ENCODE peak calls at places on chromosomes 7 and 10, in five cellular contexts. One of them, this sample, is unnamed.

GRCh38 chr7:5646846-5647245 is 134.6 kb downstream of the RNF216 start:
- DNase-seq in lower lobe of right lung: no peak
- DNase-seq in midbrain: no peak
- DNase-seq in activated T-cell treated with anti-CD3 and anti-CD28 coated beads, Interleukin-2, amount 50 U/mL, for 4 hours: no peak
- DNase-seq in pancreas: no peak
- DNase-seq in this sample: no peak

GRCh38 chr7:151150388-151150787 is 17.1 kb downstream of the GBX1 start:
- DNase-seq in lower lobe of right lung: no peak
- DNase-seq in midbrain: no peak
- DNase-seq in activated T-cell treated with anti-CD3 and anti-CD28 coated beads, Interleukin-2, amount 50 U/mL, for 4 hours: no peak
- DNase-seq in pancreas: no peak
- DNase-seq in this sample: no peak

GRCh38 chr7:110775046-110775445 is 315.9 kb upstream of the LRRN3 start:
- DNase-seq in lower lobe of right lung: no peak
- DNase-seq in midbrain: no peak
- DNase-seq in activated T-cell treated with anti-CD3 and anti-CD28 coated beads, Interleukin-2, amount 50 U/mL, for 4 hours: no peak
- DNase-seq in pancreas: no peak
- DNase-seq in this sample: no peak

GRCh38 chr10:47152861-47153349 is 147.1 kb upstream of the GDF10 start:
- DNase-seq in lower lobe of right lung: no peak
- DNase-seq in midbrain: no peak
- DNase-seq in activated T-cell treated with anti-CD3 and anti-CD28 coated beads, Interleukin-2, amount 50 U/mL, for 4 hours: no peak
- DNase-seq in pancreas: no peak
- DNase-seq in this sample: no peak

GRCh38 chr10:88413412-88413811 is 169.7 kb downstream of the RNLS start:
- DNase-seq in lower lobe of right lung: no peak
- DNase-seq in midbrain: no peak
- DNase-seq in activated T-cell treated with anti-CD3 and anti-CD28 coated beads, Interleukin-2, amount 50 U/mL, for 4 hours: no peak
- DNase-seq in pancreas: no peak
- DNase-seq in this sample: no peak

GRCh38 chr7:134640842-134641715 is 5.6 kb upstream of the BPGM start:
- DNase-seq in lower lobe of right lung: no peak
- DNase-seq in midbrain: no peak
- DNase-seq in activated T-cell treated with anti-CD3 and anti-CD28 coated beads, Interleukin-2, amount 50 U/mL, for 4 hours: no peak
- DNase-seq in pancreas: no peak
- DNase-seq in this sample: no peak

GRCh38 chr7:99372275-99373085 is 2.0 kb upstream of the ARPC1B start:
- DNase-seq in lower lobe of right lung: peak; percentile 72
- DNase-seq in midbrain: no peak
- DNase-seq in activated T-cell treated with anti-CD3 and anti-CD28 coated beads, Interleukin-2, amount 50 U/mL, for 4 hours: no peak
- DNase-seq in pancreas: peak; percentile 65
- DNase-seq in this sample: no peak

GRCh38 chr7:5286933-5287332 is 4.2 kb downstream of the SLC29A4 start:
- DNase-seq in lower lobe of right lung: no peak
- DNase-seq in midbrain: no peak
- DNase-seq in activated T-cell treated with anti-CD3 and anti-CD28 coated beads, Interleukin-2, amount 50 U/mL, for 4 hours: no peak
- DNase-seq in pancreas: no peak
- DNase-seq in this sample: no peak